ENCODE peak calls at places on chromosomes 1 and 21, in ten cellular contexts. One of them, this sample, is unnamed. For H3K4me1, the result is how much of the 10 kb centered on the place peaks cover.

GRCh38 chr1:170807432-170807831 is 127.9 kb upstream of the MROH9 start:
- DNase-seq in transverse colon: no peak
- DNase-seq in testis: no peak
- DNase-seq in Panc1: no peak
- DNase-seq in GM23248: peak
- DNase-seq in mesendoderm: no peak
- DNase-seq in lung: no peak
- DNase-seq in neuronal stem cell: no peak
- DNase-seq in hepatocyte: no peak
- DNase-seq in psoas muscle: no peak
- DNase-seq in this sample: no peak

GRCh38 chr1:205585169-205585834 is 46.5 kb downstream of the ELK4 start:
- DNase-seq in neuronal stem cell: no peak
- DNase-seq in testis: no peak
- DNase-seq in GM23248: no peak
- DNase-seq in Panc1: no peak
- DNase-seq in lung: no peak
- DNase-seq in hepatocyte: no peak
- DNase-seq in mesendoderm: no peak
- DNase-seq in psoas muscle: no peak
- DNase-seq in transverse colon: peak
- DNase-seq in this sample: no peak

GRCh38 chr1:98556521-98557158 is 104.9 kb upstream of the SNX7 start:
- DNase-seq in hepatocyte: peak
- DNase-seq in testis: no peak
- DNase-seq in GM23248: peak
- DNase-seq in mesendoderm: peak
- DNase-seq in psoas muscle: no peak
- DNase-seq in Panc1: peak
- DNase-seq in transverse colon: no peak
- DNase-seq in neuronal stem cell: no peak
- DNase-seq in lung: no peak
- DNase-seq in this sample: no peak

GRCh38 chr1:227192163-227192562 is 126.1 kb downstream of the CDC42BPA start:
- DNase-seq in neuronal stem cell: no peak
- DNase-seq in hepatocyte: peak
- DNase-seq in psoas muscle: peak
- DNase-seq in mesendoderm: peak
- DNase-seq in GM23248: peak
- DNase-seq in Panc1: peak
- DNase-seq in transverse colon: peak
- DNase-seq in lung: peak
- DNase-seq in testis: no peak
- DNase-seq in this sample: peak

GRCh38 chr21:42158846-42159245 is 60.1 kb upstream of the ABCG1 start:
- DNase-seq in lung: no peak
- DNase-seq in GM23248: no peak
- DNase-seq in testis: no peak
- DNase-seq in psoas muscle: no peak
- DNase-seq in neuronal stem cell: no peak
- DNase-seq in Panc1: no peak
- DNase-seq in mesendoderm: no peak
- DNase-seq in transverse colon: no peak
- DNase-seq in hepatocyte: no peak
- DNase-seq in this sample: no peak

GRCh38 chr1:3465091-3465934 is 10.8 kb downstream of the ARHGEF16 start:
- DNase-seq in lung: no peak
- DNase-seq in hepatocyte: no peak
- DNase-seq in psoas muscle: peak
- DNase-seq in mesendoderm: no peak
- DNase-seq in GM23248: no peak
- DNase-seq in transverse colon: no peak
- DNase-seq in neuronal stem cell: no peak
- DNase-seq in testis: no peak
- DNase-seq in Panc1: no peak
- DNase-seq in this sample: peak

GRCh38 chr1:22534951-22535350 is 28.3 kb upstream of the EPHA8 start:
- DNase-seq in mesendoderm: no peak
- DNase-seq in Panc1: no peak
- DNase-seq in psoas muscle: no peak
- DNase-seq in GM23248: no peak
- DNase-seq in hepatocyte: no peak
- DNase-seq in neuronal stem cell: no peak
- DNase-seq in transverse colon: no peak
- DNase-seq in testis: no peak
- DNase-seq in lung: no peak
- DNase-seq in this sample: no peak

GRCh38 chr1:192763756-192764155 is 45.1 kb upstream of the RGS2 start:
- DNase-seq in hepatocyte: no peak
- DNase-seq in testis: no peak
- DNase-seq in neuronal stem cell: no peak
- DNase-seq in mesendoderm: no peak
- DNase-seq in lung: no peak
- DNase-seq in GM23248: peak
- DNase-seq in Panc1: no peak
- DNase-seq in psoas muscle: no peak
- DNase-seq in transverse colon: no peak
- DNase-seq in this sample: no peak

GRCh38 chr1:48469616-48470500 is 2.1 kb downstream of the SPATA6 start:
- DNase-seq in transverse colon: peak
- DNase-seq in lung: peak
- DNase-seq in testis: peak
- DNase-seq in psoas muscle: peak
- DNase-seq in neuronal stem cell: no peak
- DNase-seq in Panc1: peak
- DNase-seq in GM23248: peak
- DNase-seq in mesendoderm: peak
- DNase-seq in hepatocyte: peak
- DNase-seq in this sample: peak

GRCh38 chr1:48470506-48470905 is 1.5 kb downstream of the SPATA6 start:
- DNase-seq in Panc1: peak
- DNase-seq in testis: peak
- DNase-seq in transverse colon: peak
- DNase-seq in neuronal stem cell: no peak
- DNase-seq in psoas muscle: peak
- DNase-seq in lung: peak
- DNase-seq in GM23248: peak
- DNase-seq in mesendoderm: peak
- DNase-seq in hepatocyte: no peak
- DNase-seq in this sample: peak

GRCh38 chr1:48472747-48473146 is 743 bp upstream of the SPATA6 start:
- DNase-seq in GM23248: no peak
- DNase-seq in Panc1: no peak
- DNase-seq in mesendoderm: no peak
- DNase-seq in psoas muscle: no peak
- DNase-seq in neuronal stem cell: no peak
- DNase-seq in testis: no peak
- DNase-seq in hepatocyte: no peak
- DNase-seq in lung: no peak
- DNase-seq in transverse colon: no peak
- DNase-seq in this sample: no peak

GRCh38 chr1:48471603-48472576 is at the start of gene SPATA6:
- DNase-seq in testis: peak
- DNase-seq in neuronal stem cell: peak
- DNase-seq in psoas muscle: peak
- DNase-seq in mesendoderm: peak
- DNase-seq in GM23248: peak
- DNase-seq in transverse colon: peak
- DNase-seq in hepatocyte: peak
- DNase-seq in lung: peak
- DNase-seq in Panc1: peak
- DNase-seq in this sample: peak

DNA sequence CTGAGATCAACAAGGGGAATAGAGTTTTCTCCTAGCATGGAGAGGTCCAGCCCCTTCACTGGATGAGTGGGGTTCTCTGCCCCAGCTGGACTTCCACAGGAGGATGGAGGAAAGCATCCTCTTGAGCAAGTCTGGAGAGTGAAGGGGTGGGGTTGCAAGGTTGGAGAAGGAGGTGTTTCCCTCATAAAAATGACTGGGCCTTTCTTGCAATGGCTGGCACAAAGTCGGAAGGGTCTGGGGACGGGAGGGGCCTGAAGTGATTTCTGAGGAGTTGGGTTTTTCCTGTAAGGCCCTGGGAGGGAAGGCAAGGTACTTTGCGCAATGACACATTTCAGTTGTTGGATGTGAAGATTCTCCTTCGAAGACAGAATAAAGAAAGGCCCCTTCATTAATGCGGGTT is 901 bp downstream of the SPATA6 start:
- DNase-seq in hepatocyte: peak
- DNase-seq in lung: no peak
- DNase-seq in neuronal stem cell: no peak
- DNase-seq in GM23248: peak
- DNase-seq in transverse colon: no peak
- DNase-seq in testis: no peak
- DNase-seq in psoas muscle: peak
- DNase-seq in mesendoderm: peak
- DNase-seq in Panc1: peak
- DNase-seq in this sample: peak
- H3K27ac ChIP-seq in hepatocyte: peak
- H3K27ac ChIP-seq in lung: peak
- H3K27ac ChIP-seq in neuronal stem cell: peak
- H3K27ac ChIP-seq in GM23248: peak
- H3K27ac ChIP-seq in transverse colon: peak
- H3K27ac ChIP-seq in testis: peak
- H3K27ac ChIP-seq in psoas muscle: peak
- H3K27ac ChIP-seq in mesendoderm: peak
- H3K27ac ChIP-seq in Panc1: peak
- H3K27ac ChIP-seq in this sample: peak

GRCh38 chr1:81954388-81955023 is 153.8 kb downstream of the ADGRL2 start:
- DNase-seq in mesendoderm: no peak
- DNase-seq in psoas muscle: no peak
- DNase-seq in GM23248: no peak
- DNase-seq in transverse colon: no peak
- DNase-seq in neuronal stem cell: no peak
- DNase-seq in hepatocyte: no peak
- DNase-seq in lung: no peak
- DNase-seq in testis: no peak
- DNase-seq in Panc1: no peak
- DNase-seq in this sample: no peak

GRCh38 chr1:81948495-81948894 is 147.8 kb downstream of the ADGRL2 start:
- DNase-seq in lung: no peak
- DNase-seq in GM23248: no peak
- DNase-seq in neuronal stem cell: no peak
- DNase-seq in Panc1: no peak
- DNase-seq in transverse colon: no peak
- DNase-seq in hepatocyte: no peak
- DNase-seq in psoas muscle: no peak
- DNase-seq in mesendoderm: no peak
- DNase-seq in testis: no peak
- DNase-seq in this sample: no peak

GRCh38 chr1:81950845-81951244 is 150.1 kb downstream of the ADGRL2 start:
- DNase-seq in testis: no peak
- DNase-seq in lung: no peak
- DNase-seq in Panc1: no peak
- DNase-seq in psoas muscle: no peak
- DNase-seq in transverse colon: no peak
- DNase-seq in neuronal stem cell: no peak
- DNase-seq in GM23248: no peak
- DNase-seq in hepatocyte: no peak
- DNase-seq in mesendoderm: no peak
- DNase-seq in this sample: no peak

GRCh38 chr1:81949421-81949820 is 148.7 kb downstream of the ADGRL2 start:
- DNase-seq in testis: no peak
- DNase-seq in GM23248: no peak
- DNase-seq in neuronal stem cell: no peak
- DNase-seq in Panc1: no peak
- DNase-seq in lung: no peak
- DNase-seq in mesendoderm: peak
- DNase-seq in psoas muscle: no peak
- DNase-seq in transverse colon: no peak
- DNase-seq in hepatocyte: no peak
- DNase-seq in this sample: no peak

DNA sequence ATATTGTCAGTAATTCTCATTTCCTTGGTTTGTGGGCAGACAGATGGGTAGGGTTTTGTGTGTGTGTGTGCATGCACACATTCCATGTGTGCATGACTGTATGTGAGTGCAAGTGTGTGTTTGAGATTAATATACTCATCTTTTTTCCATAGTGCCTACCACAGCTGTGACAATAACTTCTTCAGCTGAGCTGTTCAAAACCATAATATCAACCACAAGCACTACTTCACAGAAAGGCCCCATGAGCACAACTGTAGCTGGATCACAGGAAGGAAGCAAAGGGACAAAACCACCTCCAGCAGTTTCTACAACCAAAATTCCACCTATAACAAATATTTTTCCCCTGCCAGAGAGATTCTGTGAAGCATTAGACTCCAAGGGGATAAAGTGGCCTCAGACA is 149.3 kb downstream of the ADGRL2 start:
- DNase-seq in neuronal stem cell: no peak
- DNase-seq in lung: no peak
- DNase-seq in testis: no peak
- DNase-seq in psoas muscle: no peak
- DNase-seq in transverse colon: no peak
- DNase-seq in mesendoderm: no peak
- DNase-seq in hepatocyte: no peak
- DNase-seq in GM23248: no peak
- DNase-seq in Panc1: no peak
- DNase-seq in this sample: no peak
- H3K4me3 ChIP-seq in neuronal stem cell: no peak
- H3K4me3 ChIP-seq in lung: no peak
- H3K4me3 ChIP-seq in testis: no peak
- H3K4me3 ChIP-seq in psoas muscle: no peak
- H3K4me3 ChIP-seq in transverse colon: no peak
- H3K4me3 ChIP-seq in mesendoderm: no peak
- H3K4me3 ChIP-seq in hepatocyte: no peak
- H3K4me3 ChIP-seq in GM23248: no peak
- H3K4me3 ChIP-seq in Panc1: no peak
- H3K4me3 ChIP-seq in this sample: no peak

DNA sequence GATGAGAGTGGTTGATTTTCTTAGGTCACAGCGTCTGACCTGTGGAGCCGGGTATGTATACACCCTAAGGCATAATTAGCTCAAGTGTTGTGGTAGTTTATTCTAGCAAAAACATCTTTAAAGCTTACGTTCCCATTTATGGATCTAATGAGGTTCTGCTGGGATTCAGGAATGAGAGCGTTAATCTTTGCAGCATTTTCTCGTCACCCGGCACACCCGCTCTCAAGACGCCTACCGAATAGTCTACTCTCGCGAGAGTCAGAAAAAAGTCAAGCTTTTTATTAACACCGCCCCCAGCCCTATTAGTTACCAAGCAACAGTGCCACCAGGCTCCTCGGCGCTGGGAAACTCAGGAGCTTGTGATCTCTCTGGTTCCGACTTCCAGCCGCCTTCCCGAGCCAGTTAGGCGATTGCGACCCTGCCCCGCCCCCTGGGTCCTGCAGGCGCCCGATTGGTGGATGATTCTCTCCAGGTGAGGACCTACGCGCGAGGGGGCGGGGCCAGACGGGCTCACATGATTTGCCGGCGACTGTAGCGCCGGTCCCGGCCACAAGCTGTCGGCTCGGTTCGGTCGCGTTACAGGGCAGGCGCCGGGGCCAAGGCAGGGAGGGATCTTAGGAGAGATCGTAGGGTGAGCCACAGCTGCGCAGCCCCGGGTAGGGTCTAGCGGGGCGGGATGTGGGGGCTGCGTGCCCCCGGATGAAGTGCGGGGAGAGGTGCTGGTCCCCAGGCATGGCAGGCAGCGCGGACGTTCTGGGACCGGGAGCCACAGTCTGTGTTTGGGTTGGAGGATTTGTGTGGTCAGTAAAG is at the start of gene PFKFB2:
- DNase-seq in transverse colon: peak
- DNase-seq in psoas muscle: peak
- DNase-seq in Panc1: peak
- DNase-seq in lung: peak
- DNase-seq in neuronal stem cell: peak
- DNase-seq in mesendoderm: peak
- DNase-seq in GM23248: peak
- DNase-seq in testis: peak
- DNase-seq in hepatocyte: peak
- DNase-seq in this sample: peak
- H3K4me1 ChIP-seq in transverse colon: under half
- H3K4me1 ChIP-seq in psoas muscle: under half
- H3K4me1 ChIP-seq in Panc1: under half
- H3K4me1 ChIP-seq in lung: under half
- H3K4me1 ChIP-seq in neuronal stem cell: under half
- H3K4me1 ChIP-seq in mesendoderm: under half
- H3K4me1 ChIP-seq in GM23248: under half
- H3K4me1 ChIP-seq in testis: under half
- H3K4me1 ChIP-seq in hepatocyte: under half
- H3K4me1 ChIP-seq in this sample: under half

GRCh38 chr1:30358510-30358909 is 364.9 kb downstream of the MATN1 start:
- DNase-seq in mesendoderm: no peak
- DNase-seq in hepatocyte: peak
- DNase-seq in testis: no peak
- DNase-seq in lung: no peak
- DNase-seq in Panc1: no peak
- DNase-seq in neuronal stem cell: no peak
- DNase-seq in transverse colon: no peak
- DNase-seq in psoas muscle: no peak
- DNase-seq in GM23248: no peak
- DNase-seq in this sample: no peak
- H3K27ac ChIP-seq in mesendoderm: no peak
- H3K27ac ChIP-seq in hepatocyte: no peak
- H3K27ac ChIP-seq in testis: no peak
- H3K27ac ChIP-seq in lung: no peak
- H3K27ac ChIP-seq in Panc1: no peak
- H3K27ac ChIP-seq in neuronal stem cell: no peak
- H3K27ac ChIP-seq in transverse colon: no peak
- H3K27ac ChIP-seq in psoas muscle: no peak
- H3K27ac ChIP-seq in GM23248: no peak
- H3K27ac ChIP-seq in this sample: no peak

This sample was measured in right cardiac atrium.